ENCODE peak calls at places on chromosomes 2 and 18, in eight cellular contexts. O, Z, B, L, M, Y, V and C are unnamed samples.

GRCh38 chr2:241967745-241968144 is 98.2 kb downstream of the RTP5 start:
- ATAC-seq in B (no peak), O (no peak), L (no peak), Z (no peak), M (no peak), Y (no peak), V (no peak), C (no peak)

GRCh38 chr2:236352761-236353593 is 88.8 kb upstream of the ASB18 start:
- ATAC-seq in O (peak), M (peak), L (no peak), Y (no peak), Z (peak), V (no peak), B (peak), C (no peak)

GRCh38 chr2:35784777-35785176 is 570.8 kb upstream of the CRIM1 start:
- ATAC-seq in Y (no peak), L (no peak), M (no peak), Z (no peak), V (no peak), O (no peak), B (no peak), C (no peak)

GRCh38 chr2:156490467-156490840 is 54.3 kb downstream of the GPD2 start:
- ATAC-seq in M (no peak), B (peak), L (peak), Y (no peak), O (no peak), V (no peak), Z (no peak), C (no peak)

GRCh38 chr2:223696719-223697118 is 94.6 kb upstream of the SCG2 start:
- ATAC-seq in Z (no peak), L (peak), B (no peak), V (peak), M (peak), O (no peak), Y (no peak), C (no peak)

GRCh38 chr18:27619259-27619772 is 434.2 kb upstream of the CHST9 start:
- ATAC-seq in M (no peak), B (no peak), Z (no peak), O (peak), Y (no peak), V (no peak), L (no peak), C (no peak)

GRCh38 chr2:241207641-241208040 is 19.2 kb downstream of the ANO7 start:
- ATAC-seq in Y (no peak), B (no peak), Z (no peak), M (no peak), O (no peak), L (no peak), V (peak), C (no peak)

GRCh38 chr2:55118643-55119065 is 68.4 kb upstream of the RTN4 start:
- ATAC-seq in O (no peak), V (no peak), B (no peak), Y (no peak), Z (no peak), M (no peak), L (no peak), C (no peak)

GRCh38 chr2:94871226-94872087 is at the start of gene TEKT4:
- ATAC-seq in V (no peak), O (peak), Y (no peak), Z (no peak), L (no peak), B (no peak), M (peak), C (no peak)

GRCh38 chr2:130376433-130377293 is 20.8 kb downstream of the PTPN18 start:
- ATAC-seq in Y (no peak), O (no peak), L (no peak), Z (no peak), V (peak), M (no peak), B (no peak), C (no peak)

GRCh38 chr2:62309465-62310091 is 113.7 kb downstream of the B3GNT2 start:
- ATAC-seq in L (peak), O (no peak), B (peak), Z (peak), M (no peak), Y (no peak), V (no peak), C (no peak)

GRCh38 chr2:177180269-177181021 is 32.1 kb upstream of the HNRNPA3 start:
- ATAC-seq in M (no peak), Z (no peak), Y (no peak), O (no peak), V (no peak), L (no peak), B (no peak), C (no peak)

GRCh38 chr2:51789908-51790307 is 758.0 kb upstream of the NRXN1 start:
- ATAC-seq in O (no peak), Y (no peak), L (no peak), M (no peak), B (no peak), Z (no peak), V (no peak), C (no peak)

GRCh38 chr2:81060971-81061370 is 756.4 kb upstream of the LRRTM1 start:
- ATAC-seq in B (no peak), O (no peak), Z (no peak), M (no peak), V (no peak), L (no peak), Y (no peak), C (no peak)

GRCh38 chr2:170744248-170745002 is 25.8 kb upstream of the ERICH2 start:
- ATAC-seq in O (no peak), L (no peak), Y (no peak), V (peak), M (peak), B (no peak), Z (no peak), C (no peak)

GRCh38 chr2:241593271-241593670 is 34.7 kb downstream of the BOK start:
- ATAC-seq in O (no peak), L (no peak), M (no peak), B (no peak), Z (no peak), Y (no peak), V (no peak), C (no peak)

GRCh38 chr2:20994130-20994529 is 49.7 kb downstream of the APOB start:
- ATAC-seq in V (no peak), O (no peak), Y (no peak), M (no peak), L (no peak), B (no peak), Z (no peak), C (no peak)

GRCh38 chr18:23844991-23845680 is 155.9 kb downstream of the LAMA3 start:
- ATAC-seq in V (peak), B (no peak), L (no peak), M (peak), Z (no peak), Y (no peak), O (peak), C (no peak)

GRCh38 chr2:54977149-54977548 is 73.1 kb downstream of the RTN4 start:
- ATAC-seq in B (peak), O (peak), M (no peak), L (no peak), V (no peak), Y (no peak), Z (no peak), C (no peak)

GRCh38 chr2:204260906-204261305 is 284.4 kb upstream of the PARD3B start:
- ATAC-seq in Z (no peak), Y (no peak), O (no peak), V (no peak), L (no peak), M (no peak), B (no peak), C (no peak)

GRCh38 chr2:179082697-179083096 is 32.8 kb upstream of the CCDC141 start:
- ATAC-seq in M (no peak), B (no peak), L (no peak), O (no peak), Y (no peak), V (peak), Z (no peak), C (no peak)